ENCODE peak calls at places on chromosomes 13 and 19, in eight cellular contexts. R is endothelial cell of umbilical vein, Y is NB4, N is WTC11, X is SK-N-SH, O is K562, I is HepG2, Q is HCT116. A is an unnamed sample.

GRCh38 chr13:102045713-102046112 is 356.1 kb downstream of the FGF14 start:
- DNase-seq in R (no peak), Y (no peak), N (no peak), X (no peak), O (no peak), I (no peak), Q (no peak), A (no peak)

GRCh38 chr13:32852568-32852967 is 163.7 kb upstream of the KL start:
- DNase-seq in R (no peak), Y (no peak), N (no peak), X (no peak), O (no peak), I (no peak), Q (no peak), A (no peak)

GRCh38 chr19:2057484-2058469 is 6.7 kb upstream of the MKNK2 start:
- DNase-seq in R (no peak), Y (no peak), N (no peak), X (no peak), O (no peak), I (no peak), Q (no peak), A (no peak)

GRCh38 chr13:92317066-92317465 is 909.5 kb upstream of the GPC6 start:
- DNase-seq in R (no peak), Y (no peak), N (no peak), X (no peak), O (no peak), I (no peak), Q (no peak), A (peak)

GRCh38 chr19:1752009-1752756 is 1.1 kb upstream of the ONECUT3 start:
- DNase-seq in R (no peak), Y (peak), N (no peak), X (no peak), O (no peak), I (no peak), Q (no peak), A (no peak)

GRCh38 chr13:113489549-113490495 is 689 bp downstream of the DCUN1D2 start:
- DNase-seq in R (peak), Y (peak), N (peak), X (peak), O (peak), I (no peak), Q (no peak), A (peak)

GRCh38 chr19:22622901-22623840 is 11.0 kb upstream of the ZNF492 start:
- DNase-seq in R (no peak), Y (no peak), N (no peak), X (peak), O (no peak), I (no peak), Q (no peak), A (no peak)

GRCh38 chr19:55581828-55582223 is 1.2 kb upstream of the ZNF579 start:
- DNase-seq in R (no peak), Y (no peak), N (no peak), X (no peak), O (no peak), I (peak), Q (no peak), A (peak)

GRCh38 chr13:25153736-25154135 is 18.4 kb downstream of the AMER2 start:
- DNase-seq in R (no peak), Y (no peak), N (no peak), X (no peak), O (no peak), I (no peak), Q (no peak), A (no peak)

GRCh38 chr19:17687857-17688784 is at the start of gene UNC13A:
- DNase-seq in R (no peak), Y (peak), N (peak), X (peak), O (peak), I (no peak), Q (no peak), A (peak)

GRCh38 chr13:73913043-73913740 is 221.0 kb downstream of the KLF12 start:
- DNase-seq in R (peak), Y (no peak), N (no peak), X (no peak), O (no peak), I (no peak), Q (no peak), A (no peak)

GRCh38 chr13:106104281-106104901 is 431.1 kb downstream of the EFNB2 start:
- DNase-seq in R (peak), Y (no peak), N (no peak), X (no peak), O (no peak), I (no peak), Q (peak), A (peak)

GRCh38 chr13:45336025-45336800 is 4.8 kb downstream of the TPT1 start:
- DNase-seq in R (no peak), Y (peak), N (no peak), X (no peak), O (no peak), I (no peak), Q (no peak), A (no peak)

GRCh38 chr19:18817574-18817973 is 14.2 kb upstream of the UPF1 start:
- DNase-seq in R (no peak), Y (no peak), N (no peak), X (no peak), O (no peak), I (no peak), Q (no peak), A (no peak)

GRCh38 chr13:86918682-86919081 is 752.5 kb upstream of the SLITRK5 start:
- DNase-seq in R (no peak), Y (no peak), N (no peak), X (no peak), O (no peak), I (no peak), Q (no peak), A (no peak)

GRCh38 chr13:41848435-41849255 is 112.3 kb downstream of the VWA8 start:
- DNase-seq in R (no peak), Y (no peak), N (no peak), X (no peak), O (no peak), I (no peak), Q (no peak), A (no peak)

GRCh38 chr19:2014731-2015610 is 543 bp downstream of the BTBD2 start:
- DNase-seq in R (no peak), Y (peak), N (peak), X (peak), O (peak), I (no peak), Q (no peak), A (no peak)

GRCh38 chr13:23771966-23772365 is 117.2 kb downstream of the MIPEP start:
- DNase-seq in R (no peak), Y (no peak), N (no peak), X (no peak), O (no peak), I (no peak), Q (no peak), A (no peak)

GRCh38 chr13:60431108-60431700 is 34.2 kb downstream of the TDRD3 start:
- DNase-seq in R (peak), Y (peak), N (no peak), X (peak), O (peak), I (peak), Q (peak), A (peak)

GRCh38 chr19:55440411-55441105 is 2.5 kb downstream of the SHISA7 start:
- DNase-seq in R (no peak), Y (no peak), N (peak), X (peak), O (peak), I (no peak), Q (no peak), A (no peak)

GRCh38 chr13:78022164-78022877 is 103.7 kb upstream of the EDNRB start:
- DNase-seq in R (peak), Y (peak), N (no peak), X (no peak), O (no peak), I (no peak), Q (no peak), A (no peak)

GRCh38 chr13:113291997-113292862 is 4.8 kb upstream of the LAMP1 start:
- DNase-seq in R (peak), Y (peak), N (no peak), X (peak), O (peak), I (no peak), Q (no peak), A (no peak)

GRCh38 chr13:23715092-23715761 is 145.0 kb downstream of the TNFRSF19 start:
- DNase-seq in R (no peak), Y (no peak), N (no peak), X (no peak), O (no peak), I (peak), Q (no peak), A (no peak)

GRCh38 chr13:24307211-24308067 is 1.9 kb upstream of the C1QTNF9 start:
- DNase-seq in R (no peak), Y (no peak), N (no peak), X (no peak), O (no peak), I (peak), Q (no peak), A (peak)

GRCh38 chr13:93689333-93689732 is 462.7 kb downstream of the GPC6 start:
- DNase-seq in R (no peak), Y (no peak), N (no peak), X (no peak), O (no peak), I (no peak), Q (no peak), A (no peak)

GRCh38 chr13:26839682-26840081 is 79.1 kb upstream of the GPR12 start:
- DNase-seq in R (no peak), Y (no peak), N (no peak), X (no peak), O (no peak), I (no peak), Q (no peak), A (no peak)

GRCh38 chr13:73224708-73225107 is 165.9 kb downstream of the KLF5 start:
- DNase-seq in R (no peak), Y (peak), N (no peak), X (no peak), O (no peak), I (no peak), Q (no peak), A (no peak)

GRCh38 chr13:98216711-98217110 is 39.6 kb upstream of the RNF113B start:
- DNase-seq in R (peak), Y (no peak), N (no peak), X (no peak), O (no peak), I (no peak), Q (no peak), A (no peak)

GRCh38 chr13:20776751-20777150 is 3.0 kb upstream of the EEF1AKMT1 start:
- DNase-seq in R (no peak), Y (peak), N (no peak), X (no peak), O (no peak), I (no peak), Q (no peak), A (no peak)

GRCh38 chr19:3073159-3073563 is 10.9 kb upstream of the TLE5 start:
- DNase-seq in R (peak), Y (peak), N (no peak), X (peak), O (peak), I (peak), Q (peak), A (no peak)

GRCh38 chr13:92657565-92657964 is 569.0 kb upstream of the GPC6 start:
- DNase-seq in R (no peak), Y (no peak), N (no peak), X (no peak), O (no peak), I (no peak), Q (no peak), A (no peak)

GRCh38 chr13:66618702-66619101 is 611.4 kb downstream of the PCDH9 start:
- DNase-seq in R (peak), Y (peak), N (no peak), X (peak), O (peak), I (peak), Q (peak), A (peak)

GRCh38 chr19:45385392-45386221 is 15.2 kb upstream of the ERCC2 start:
- DNase-seq in R (no peak), Y (no peak), N (peak), X (peak), O (peak), I (no peak), Q (no peak), A (no peak)

GRCh38 chr13:113835461-113836274 is 28.2 kb downstream of the GAS6 start:
- DNase-seq in R (no peak), Y (peak), N (no peak), X (peak), O (no peak), I (no peak), Q (no peak), A (peak)

GRCh38 chr13:105410602-105411001 is 1124.9 kb downstream of the EFNB2 start:
- DNase-seq in R (peak), Y (peak), N (peak), X (peak), O (peak), I (peak), Q (peak), A (peak)

GRCh38 chr13:114222461-114222968 is 12.2 kb upstream of the CDC16 start:
- DNase-seq in R (peak), Y (peak), N (no peak), X (no peak), O (peak), I (peak), Q (no peak), A (no peak)

GRCh38 chr19:35725216-35725861 is 7.5 kb downstream of the KMT2B start:
- DNase-seq in R (no peak), Y (no peak), N (no peak), X (no peak), O (no peak), I (no peak), Q (no peak), A (no peak)

GRCh38 chr19:12881172-12881808 is at the start of gene DNASE2:
- DNase-seq in R (peak), Y (peak), N (peak), X (peak), O (peak), I (peak), Q (peak), A (peak)

GRCh38 chr19:12884627-12884925 is 2.4 kb downstream of the KLF1 start:
- DNase-seq in R (no peak), Y (no peak), N (no peak), X (no peak), O (no peak), I (no peak), Q (no peak), A (no peak)

GRCh38 chr19:12882589-12882988 is 1.3 kb upstream of the DNASE2 start:
- DNase-seq in R (no peak), Y (no peak), N (no peak), X (no peak), O (no peak), I (no peak), Q (no peak), A (no peak)

GRCh38 chr19:12884202-12884601 is 2.8 kb downstream of the KLF1 start:
- DNase-seq in R (no peak), Y (no peak), N (no peak), X (no peak), O (no peak), I (no peak), Q (no peak), A (no peak)

DNA sequence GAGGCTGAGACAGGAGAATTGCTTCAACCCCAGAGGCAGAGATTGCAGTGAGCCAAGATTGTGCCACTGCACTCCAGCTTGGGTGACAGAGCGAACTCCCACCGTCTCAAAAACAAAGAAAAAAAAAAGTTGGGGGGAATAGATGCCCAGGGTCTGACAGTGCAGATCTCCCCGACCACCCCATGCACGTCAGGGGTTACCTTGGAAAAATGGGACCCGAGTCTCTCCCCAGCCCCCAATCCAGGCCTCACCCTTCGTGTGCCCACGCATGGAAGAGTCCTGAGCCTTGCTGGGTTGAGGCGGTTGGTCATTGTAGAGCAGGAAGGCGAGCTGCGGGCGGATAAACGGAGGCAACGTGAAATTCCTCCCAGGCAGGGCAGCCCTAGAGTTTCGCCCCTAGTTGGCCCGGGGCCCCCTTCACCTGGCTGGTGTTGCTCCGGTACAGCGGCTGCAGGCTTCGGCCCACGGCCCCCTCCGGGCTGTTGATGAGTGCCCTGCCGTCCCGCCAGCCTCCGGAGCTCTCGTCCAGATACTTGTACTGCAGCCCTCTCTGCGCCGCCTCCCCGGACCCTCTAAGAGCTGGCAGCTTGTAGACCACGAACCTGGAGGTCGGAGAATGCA is 588 bp downstream of the DNASE2 start:
- DNase-seq in R (no peak), Y (peak), N (peak), X (no peak), O (no peak), I (no peak), Q (no peak), A (no peak)
- TF ChIP-seq MAX in R (no peak), Y (no peak), N (no peak), X (no peak), O (no peak), I (no peak), Q (no peak), A (no peak)

DNA sequence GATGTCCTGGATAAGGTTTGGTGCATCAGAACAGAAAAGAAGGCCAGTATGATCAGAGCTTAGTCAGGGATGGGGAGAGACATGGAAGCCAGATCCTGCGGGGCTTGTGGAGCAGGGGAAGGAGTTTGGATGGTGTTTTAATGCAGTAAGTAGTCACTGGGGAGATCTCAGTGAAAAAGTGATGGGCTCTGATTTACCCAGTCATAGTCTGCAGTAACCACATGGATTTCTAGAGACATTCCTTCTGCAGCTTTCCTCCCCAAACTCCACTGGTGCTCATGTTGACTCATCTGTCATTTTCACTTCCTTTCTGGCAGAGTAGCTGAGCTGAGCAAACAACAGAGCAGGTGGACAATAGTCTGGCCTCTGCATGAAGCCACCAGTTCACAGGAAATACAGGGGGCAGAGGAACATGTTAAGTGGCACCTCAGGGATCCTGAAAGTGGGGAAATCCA is 144.1 kb downstream of the DPF1 start:
- DNase-seq in R (peak), Y (peak), N (no peak), X (no peak), O (no peak), I (peak), Q (no peak), A (peak)
- TF ChIP-seq MAX in R (peak), Y (no peak), N (no peak), X (peak), O (no peak), I (peak), Q (peak), A (peak)

GRCh38 chr13:30696278-30697176 is 38.8 kb upstream of the ALOX5AP start:
- DNase-seq in R (no peak), Y (peak), N (peak), X (no peak), O (no peak), I (no peak), Q (no peak), A (no peak)
- TF ChIP-seq MAX in R (no peak), Y (no peak), N (no peak), X (no peak), O (no peak), I (no peak), Q (no peak), A (no peak)

GRCh38 chr13:94706854-94707399 is 5.4 kb downstream of the SOX21 start:
- DNase-seq in R (no peak), Y (no peak), N (no peak), X (peak), O (no peak), I (no peak), Q (no peak), A (no peak)

GRCh38 chr13:94707400-94708021 is 4.8 kb downstream of the SOX21 start:
- DNase-seq in R (no peak), Y (no peak), N (peak), X (peak), O (peak), I (no peak), Q (no peak), A (peak)

GRCh38 chr13:94706101-94706853 is 6.1 kb downstream of the SOX21 start:
- DNase-seq in R (no peak), Y (no peak), N (no peak), X (no peak), O (no peak), I (no peak), Q (no peak), A (no peak)

GRCh38 chr13:94708971-94709614 is 3.3 kb downstream of the SOX21 start:
- DNase-seq in R (no peak), Y (no peak), N (no peak), X (no peak), O (no peak), I (no peak), Q (no peak), A (no peak)

GRCh38 chr13:94708031-94708571 is 4.2 kb downstream of the SOX21 start:
- DNase-seq in R (no peak), Y (no peak), N (peak), X (peak), O (no peak), I (no peak), Q (no peak), A (no peak)
- TF ChIP-seq MAX in R (no peak), Y (no peak), N (no peak), X (no peak), O (no peak), I (no peak), Q (no peak), A (no peak)

GRCh38 chr19:40604647-40605200 is 3.6 kb downstream of the LTBP4 start:
- DNase-seq in R (no peak), Y (no peak), N (no peak), X (no peak), O (peak), I (no peak), Q (no peak), A (no peak)

GRCh38 chr19:40605201-40605971 is 4.2 kb downstream of the LTBP4 start:
- DNase-seq in R (no peak), Y (peak), N (peak), X (peak), O (peak), I (peak), Q (peak), A (peak)

GRCh38 chr19:40603719-40604646 is 2.8 kb downstream of the LTBP4 start:
- DNase-seq in R (peak), Y (peak), N (peak), X (peak), O (peak), I (peak), Q (peak), A (peak)

GRCh38 chr19:40601061-40601973 is at the start of gene LTBP4:
- DNase-seq in R (no peak), Y (no peak), N (no peak), X (peak), O (peak), I (no peak), Q (no peak), A (no peak)

DNA sequence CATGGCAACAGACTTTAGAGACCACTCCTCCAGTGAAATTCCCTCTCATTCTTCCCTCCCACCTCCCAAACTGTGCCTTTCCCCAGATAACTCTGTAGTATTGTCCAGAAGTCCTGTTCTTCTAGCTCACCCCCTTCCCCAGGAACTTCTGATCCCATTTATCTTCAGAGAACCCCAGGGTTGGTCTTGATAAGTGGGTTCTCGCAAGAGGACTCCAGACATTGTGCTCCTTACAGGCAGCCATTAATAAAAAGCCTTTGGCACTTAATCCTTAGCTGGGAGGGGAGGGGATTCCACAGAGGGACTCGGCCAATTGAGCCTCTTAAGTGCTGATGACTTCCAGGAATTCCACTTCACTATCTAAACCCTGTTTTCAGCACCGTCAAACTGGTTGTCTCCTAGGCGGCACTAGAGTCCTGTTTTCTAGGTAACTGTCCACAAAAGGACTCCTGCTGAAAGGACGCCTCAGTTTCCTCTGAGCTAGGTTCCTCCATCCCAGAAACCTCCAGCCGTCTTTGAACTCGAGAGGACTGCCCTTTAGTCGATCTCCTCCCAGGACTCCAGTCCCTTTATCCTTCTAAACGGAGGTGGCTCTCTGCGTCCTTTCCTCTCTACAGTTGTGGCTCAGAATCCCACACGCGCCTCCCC is 2.0 kb downstream of the LTBP4 start:
- DNase-seq in R (peak), Y (no peak), N (no peak), X (no peak), O (no peak), I (peak), Q (no peak), A (no peak)
- TF ChIP-seq MAX in R (no peak), Y (no peak), N (no peak), X (no peak), O (no peak), I (no peak), Q (no peak), A (no peak)

GRCh38 chr13:104106705-104107393 is 1040.6 kb upstream of the SLC10A2 start:
- DNase-seq in R (peak), Y (no peak), N (peak), X (no peak), O (no peak), I (no peak), Q (no peak), A (no peak)
- TF ChIP-seq MAX in R (no peak), Y (no peak), N (no peak), X (no peak), O (no peak), I (no peak), Q (no peak), A (no peak)

A was measured in A549.